ENCODE peak calls at places on chromosomes 13 and 19, in five cellular contexts. One of them, this sample, is unnamed.

GRCh38 chr13:97140611-97141010 is 81.5 kb upstream of the MBNL2 start:
- DNase-seq in A549: no peak
- DNase-seq in K562: no peak
- DNase-seq in H1: no peak
- DNase-seq in HepG2: no peak
- DNase-seq in this sample: peak

GRCh38 chr13:110772091-110772984 is 58.8 kb downstream of the ING1 start:
- DNase-seq in A549: no peak
- DNase-seq in K562: no peak
- DNase-seq in H1: no peak
- DNase-seq in HepG2: no peak
- DNase-seq in this sample: no peak

GRCh38 chr13:88526186-88526852 is 855.1 kb downstream of the SLITRK5 start:
- DNase-seq in A549: no peak
- DNase-seq in K562: no peak
- DNase-seq in H1: no peak
- DNase-seq in HepG2: no peak
- DNase-seq in this sample: no peak

GRCh38 chr19:17946965-17947784 is 14.4 kb downstream of the CCDC124 start:
- DNase-seq in A549: no peak
- DNase-seq in K562: no peak
- DNase-seq in H1: peak
- DNase-seq in HepG2: peak
- DNase-seq in this sample: no peak

GRCh38 chr19:38683393-38684077 is 36.1 kb downstream of the ACTN4 start:
- DNase-seq in A549: peak
- DNase-seq in K562: peak
- DNase-seq in H1: peak
- DNase-seq in HepG2: peak
- DNase-seq in this sample: peak

GRCh38 chr19:58394821-58395219 is 636 bp upstream of the RNF225 start:
- DNase-seq in A549: no peak
- DNase-seq in K562: peak
- DNase-seq in H1: peak
- DNase-seq in HepG2: no peak
- DNase-seq in this sample: no peak

GRCh38 chr13:29925457-29925856 is 75.0 kb upstream of the UBL3 start:
- DNase-seq in A549: peak
- DNase-seq in K562: no peak
- DNase-seq in H1: no peak
- DNase-seq in HepG2: peak
- DNase-seq in this sample: peak

GRCh38 chr13:40139896-40140520 is 484.5 kb downstream of the COG6 start:
- DNase-seq in A549: no peak
- DNase-seq in K562: no peak
- DNase-seq in H1: no peak
- DNase-seq in HepG2: no peak
- DNase-seq in this sample: no peak

GRCh38 chr13:20824762-20825161 is 51.0 kb upstream of the EEF1AKMT1 start:
- DNase-seq in A549: no peak
- DNase-seq in K562: no peak
- DNase-seq in H1: no peak
- DNase-seq in HepG2: no peak
- DNase-seq in this sample: peak

GRCh38 chr19:5397804-5398692 is 57.2 kb upstream of the ZNRF4 start:
- DNase-seq in A549: peak
- DNase-seq in K562: peak
- DNase-seq in H1: peak
- DNase-seq in HepG2: peak
- DNase-seq in this sample: no peak

GRCh38 chr13:53822136-53822535 is 793.5 kb downstream of the OLFM4 start:
- DNase-seq in A549: no peak
- DNase-seq in K562: no peak
- DNase-seq in H1: no peak
- DNase-seq in HepG2: no peak
- DNase-seq in this sample: no peak

GRCh38 chr13:53821632-53822031 is 793.0 kb downstream of the OLFM4 start:
- DNase-seq in A549: no peak
- DNase-seq in K562: no peak
- DNase-seq in H1: no peak
- DNase-seq in HepG2: no peak
- DNase-seq in this sample: no peak
- TF ChIP-seq MAFK in A549: no peak
- TF ChIP-seq MAFK in K562: no peak
- TF ChIP-seq MAFK in H1: no peak
- TF ChIP-seq MAFK in HepG2: no peak
- TF ChIP-seq MAFK in this sample: no peak

GRCh38 chr13:107025991-107026390 is 458.1 kb upstream of the ARGLU1 start:
- DNase-seq in A549: no peak
- DNase-seq in K562: no peak
- DNase-seq in H1: no peak
- DNase-seq in HepG2: no peak
- DNase-seq in this sample: peak
- TF ChIP-seq MAFK in A549: no peak
- TF ChIP-seq MAFK in K562: no peak
- TF ChIP-seq MAFK in H1: no peak
- TF ChIP-seq MAFK in HepG2: no peak
- TF ChIP-seq MAFK in this sample: no peak

DNA sequence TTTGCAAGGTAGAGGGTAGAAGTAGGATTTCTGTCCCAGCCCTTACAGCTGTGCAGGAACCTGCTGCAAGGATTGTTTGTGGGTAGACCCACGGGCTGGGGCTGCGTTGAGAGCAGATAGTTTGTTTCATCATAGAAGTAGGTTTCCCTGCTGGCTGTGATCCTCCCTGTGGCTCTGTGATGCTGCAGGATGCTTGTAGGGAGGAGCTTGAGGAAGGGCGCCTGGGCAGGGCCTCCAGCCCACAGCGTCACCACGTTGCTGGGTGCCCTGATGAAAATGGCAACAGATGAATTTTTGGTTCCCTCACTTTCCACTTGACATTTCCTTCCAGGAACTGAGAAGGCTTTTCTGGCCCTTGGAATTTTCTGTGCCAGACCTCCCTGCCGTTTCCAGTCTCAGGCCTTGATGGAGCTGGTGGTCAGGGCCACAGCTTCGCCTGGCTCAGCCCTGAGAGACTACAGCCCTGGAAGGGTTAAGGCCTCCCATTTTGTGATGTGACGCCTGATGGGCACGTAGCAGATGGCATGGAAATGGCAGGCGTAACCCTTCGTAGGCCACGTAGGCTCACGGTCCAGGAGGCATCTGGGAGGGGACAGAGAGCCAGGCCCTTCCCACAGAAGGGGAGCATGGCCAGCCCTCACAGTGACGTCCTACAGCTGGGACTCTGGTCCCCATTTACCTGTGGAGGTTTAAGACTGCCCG is 42.2 kb downstream of the GATAD2A start:
- DNase-seq in A549: no peak
- DNase-seq in K562: no peak
- DNase-seq in H1: no peak
- DNase-seq in HepG2: no peak
- DNase-seq in this sample: peak
- TF ChIP-seq MAFK in A549: no peak
- TF ChIP-seq MAFK in K562: no peak
- TF ChIP-seq MAFK in H1: no peak
- TF ChIP-seq MAFK in HepG2: no peak
- TF ChIP-seq MAFK in this sample: no peak

GRCh38 chr13:31385534-31385933 is 185.8 kb downstream of the B3GLCT start:
- DNase-seq in A549: no peak
- DNase-seq in K562: no peak
- DNase-seq in H1: no peak
- DNase-seq in HepG2: no peak
- DNase-seq in this sample: no peak

GRCh38 chr13:31377946-31378345 is 178.2 kb downstream of the B3GLCT start:
- DNase-seq in A549: no peak
- DNase-seq in K562: no peak
- DNase-seq in H1: no peak
- DNase-seq in HepG2: no peak
- DNase-seq in this sample: no peak

DNA sequence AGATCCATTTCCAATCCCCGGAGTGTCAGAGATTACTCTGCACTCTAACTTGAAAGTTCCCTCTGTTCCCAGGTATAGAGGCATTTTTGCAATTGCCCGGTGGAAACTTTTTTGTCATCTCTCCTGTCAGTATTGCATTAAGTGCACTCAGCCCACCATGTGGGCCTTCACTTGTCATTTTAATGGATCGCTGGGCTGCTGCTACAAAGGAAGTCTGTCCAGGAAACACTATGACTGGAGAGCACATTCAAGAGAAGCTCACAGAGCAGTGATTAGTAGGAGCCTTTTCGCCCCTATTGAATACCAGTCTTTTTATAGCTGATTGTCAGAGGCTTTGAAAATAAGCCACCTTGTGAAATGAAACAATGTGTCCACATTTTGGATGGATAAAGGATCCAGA is 181.0 kb downstream of the B3GLCT start:
- DNase-seq in A549: no peak
- DNase-seq in K562: no peak
- DNase-seq in H1: no peak
- DNase-seq in HepG2: no peak
- DNase-seq in this sample: no peak
- TF ChIP-seq MAFK in A549: no peak
- TF ChIP-seq MAFK in K562: no peak
- TF ChIP-seq MAFK in H1: no peak
- TF ChIP-seq MAFK in HepG2: no peak
- TF ChIP-seq MAFK in this sample: no peak

GRCh38 chr13:112441779-112442310 is 65.7 kb downstream of the SPACA7 start:
- DNase-seq in A549: no peak
- DNase-seq in K562: no peak
- DNase-seq in H1: no peak
- DNase-seq in HepG2: no peak
- DNase-seq in this sample: no peak

GRCh38 chr13:112443191-112444000 is 67.2 kb downstream of the SPACA7 start:
- DNase-seq in A549: no peak
- DNase-seq in K562: peak
- DNase-seq in H1: peak
- DNase-seq in HepG2: no peak
- DNase-seq in this sample: no peak

GRCh38 chr13:112441226-112441625 is 65.1 kb downstream of the SPACA7 start:
- DNase-seq in A549: no peak
- DNase-seq in K562: no peak
- DNase-seq in H1: no peak
- DNase-seq in HepG2: no peak
- DNase-seq in this sample: no peak

GRCh38 chr13:112444001-112444311 is 67.8 kb downstream of the SPACA7 start:
- DNase-seq in A549: peak
- DNase-seq in K562: peak
- DNase-seq in H1: peak
- DNase-seq in HepG2: peak
- DNase-seq in this sample: peak

DNA sequence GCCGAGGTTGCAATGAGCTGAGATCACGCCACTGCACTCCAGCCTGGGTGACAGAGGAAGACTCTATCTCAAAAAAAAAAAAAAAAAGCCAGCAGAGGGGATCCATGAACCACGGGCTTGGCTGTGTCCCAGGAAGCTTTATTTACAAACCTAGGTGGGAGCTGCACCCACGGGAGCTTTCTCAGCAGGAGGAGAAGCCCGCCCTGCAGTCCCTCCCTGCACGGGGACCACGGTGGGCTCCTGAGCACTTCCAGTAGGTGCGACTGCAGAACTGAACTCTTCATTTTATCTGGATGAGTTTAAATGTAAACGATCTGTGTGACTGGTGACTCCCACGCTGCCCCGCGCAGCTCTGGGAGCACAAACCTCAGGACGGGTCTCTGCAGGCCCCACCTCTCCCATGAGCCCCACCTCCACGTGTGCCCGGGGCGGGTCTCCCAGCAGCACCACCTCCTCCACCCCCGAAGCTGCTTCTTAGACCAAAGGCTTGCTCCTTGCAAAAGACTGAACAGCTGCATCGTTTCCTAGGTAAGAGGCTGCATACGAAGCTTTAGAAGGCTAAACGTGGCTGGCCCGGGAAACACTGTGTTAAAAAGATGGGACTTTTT is 66.4 kb downstream of the SPACA7 start:
- DNase-seq in A549: no peak
- DNase-seq in K562: no peak
- DNase-seq in H1: no peak
- DNase-seq in HepG2: no peak
- DNase-seq in this sample: peak
- TF ChIP-seq MAFK in A549: no peak
- TF ChIP-seq MAFK in K562: no peak
- TF ChIP-seq MAFK in H1: no peak
- TF ChIP-seq MAFK in HepG2: no peak
- TF ChIP-seq MAFK in this sample: no peak

DNA sequence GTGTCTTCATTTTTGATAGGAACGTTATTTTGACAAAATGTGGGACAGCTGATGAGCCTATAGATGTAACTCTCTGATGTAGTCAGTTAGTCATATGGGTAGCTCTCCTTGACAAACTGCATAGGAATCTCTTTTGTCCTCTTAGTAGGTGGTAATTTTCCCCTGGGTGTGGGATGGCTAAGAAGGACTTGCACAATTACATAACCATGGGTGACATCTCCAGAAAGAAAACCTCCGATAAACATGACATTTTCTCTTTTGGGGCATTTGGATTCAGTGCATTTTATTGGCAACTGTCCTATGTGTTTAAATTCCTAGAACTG is 41.8 kb downstream of the IGFL3 start:
- DNase-seq in A549: no peak
- DNase-seq in K562: no peak
- DNase-seq in H1: no peak
- DNase-seq in HepG2: no peak
- DNase-seq in this sample: no peak
- TF ChIP-seq MAFK in A549: no peak
- TF ChIP-seq MAFK in K562: no peak
- TF ChIP-seq MAFK in H1: no peak
- TF ChIP-seq MAFK in HepG2: no peak
- TF ChIP-seq MAFK in this sample: no peak

DNA sequence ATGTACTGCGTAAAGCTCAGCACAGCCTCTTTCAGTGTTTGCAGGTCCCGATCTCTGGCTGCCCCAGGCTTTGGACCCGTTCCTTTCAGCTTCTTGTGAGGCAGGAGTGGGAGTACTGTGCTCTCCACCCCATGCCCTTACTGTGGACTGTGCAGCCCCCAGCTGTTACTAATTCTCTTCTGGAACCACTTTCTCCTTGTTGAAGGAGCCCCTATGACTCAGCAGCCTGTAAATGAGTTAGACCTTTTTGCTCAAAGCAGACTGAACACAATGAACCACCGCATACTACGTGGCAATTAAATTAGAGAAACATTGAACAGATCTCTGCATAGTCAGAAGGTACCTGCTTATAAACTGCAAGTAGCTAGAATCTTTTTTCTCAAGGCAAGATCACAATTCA is 39.0 kb downstream of the SERTM1 start:
- DNase-seq in A549: no peak
- DNase-seq in K562: no peak
- DNase-seq in H1: no peak
- DNase-seq in HepG2: no peak
- DNase-seq in this sample: peak
- TF ChIP-seq MAFK in A549: no peak
- TF ChIP-seq MAFK in K562: no peak
- TF ChIP-seq MAFK in H1: no peak
- TF ChIP-seq MAFK in HepG2: no peak
- TF ChIP-seq MAFK in this sample: no peak

GRCh38 chr13:59475911-59476310 is 687.8 kb downstream of the DIAPH3 start:
- DNase-seq in A549: no peak
- DNase-seq in K562: no peak
- DNase-seq in H1: no peak
- DNase-seq in HepG2: no peak
- DNase-seq in this sample: no peak
- TF ChIP-seq MAFK in A549: no peak
- TF ChIP-seq MAFK in K562: no peak
- TF ChIP-seq MAFK in H1: no peak
- TF ChIP-seq MAFK in HepG2: no peak
- TF ChIP-seq MAFK in this sample: no peak

This sample was measured in IMR-90.